ENCODE peak calls at places on chromosomes 7 and 10, in five cellular contexts. R is H1, D is mesenchymal stem cell, W is IMR-90, E is neuronal stem cell. A is an unnamed sample.

GRCh38 chr10:47027108-47027811 is 116.0 kb downstream of the PTPN20 start:
- DNase-seq in R (no peak), E (no peak), W (no peak), D (no peak), A (no peak)

GRCh38 chr7:7773334-7774308 is 55.2 kb upstream of the RPA3 start:
- DNase-seq in W (no peak), R (no peak), E (no peak), D (no peak), A (no peak)

GRCh38 chr10:24722676-24723385 is 856 bp downstream of the ARHGAP21 start:
- DNase-seq in R (no peak), E (peak), W (peak), D (peak), A (peak)

GRCh38 chr7:17380696-17381662 is 82.5 kb downstream of the AHR start:
- DNase-seq in D (peak), R (no peak), W (peak), E (no peak), A (no peak)

GRCh38 chr7:1452205-1452604 is 7.1 kb downstream of the MICALL2 start:
- DNase-seq in W (no peak), E (no peak), R (no peak), D (peak), A (no peak)

GRCh38 chr10:88113232-88113631 is 249.8 kb downstream of the PTEN start:
- DNase-seq in D (no peak), E (no peak), R (no peak), W (no peak), A (no peak)

GRCh38 chr10:102401322-102401614 is 5.8 kb downstream of the NFKB2 start:
- DNase-seq in D (no peak), R (no peak), E (no peak), W (no peak), A (no peak)

GRCh38 chr7:27961255-27961654 is 219.3 kb downstream of the JAZF1 start:
- DNase-seq in D (peak), W (peak), R (no peak), E (no peak), A (no peak)

GRCh38 chr10:3902809-3903410 is 117.9 kb upstream of the KLF6 start:
- DNase-seq in W (peak), D (peak), R (no peak), E (no peak), A (no peak)

GRCh38 chr7:154753226-154753625 is 249.7 kb downstream of the PAXIP1 start:
- DNase-seq in W (no peak), R (no peak), E (no peak), D (no peak), A (no peak)

GRCh38 chr10:6020806-6021205 is 41.4 kb downstream of the IL2RA start:
- DNase-seq in E (no peak), D (peak), W (no peak), R (no peak), A (no peak)

GRCh38 chr7:30846378-30846777 is 65.3 kb upstream of the AQP1 start:
- DNase-seq in W (no peak), D (no peak), E (no peak), R (no peak), A (no peak)

GRCh38 chr7:99105756-99106155 is 38.2 kb downstream of the SMURF1 start:
- DNase-seq in E (no peak), R (no peak), D (no peak), W (no peak), A (no peak)

GRCh38 chr10:70109064-70109729 is 23.4 kb downstream of the AIFM2 start:
- DNase-seq in R (no peak), D (no peak), E (no peak), W (no peak), A (no peak)

GRCh38 chr7:155845226-155845625 is 33.0 kb upstream of the SHH start:
- DNase-seq in E (no peak), R (no peak), W (no peak), D (no peak), A (no peak)

GRCh38 chr7:54992876-54993490 is 25.8 kb upstream of the EGFR start:
- DNase-seq in E (no peak), W (peak), D (no peak), R (no peak), A (no peak)

GRCh38 chr7:2873686-2874551 is 29.8 kb upstream of the GNA12 start:
- DNase-seq in E (no peak), D (peak), R (peak), W (peak), A (peak)

GRCh38 chr7:117259626-117260025 is 63.2 kb downstream of the WNT2 start:
- DNase-seq in R (no peak), W (peak), E (no peak), D (peak), A (no peak)

GRCh38 chr7:117269417-117269816 is 53.4 kb downstream of the WNT2 start:
- DNase-seq in E (no peak), W (peak), D (peak), R (no peak), A (no peak)

GRCh38 chr7:117269895-117270294 is 53.0 kb downstream of the WNT2 start:
- DNase-seq in D (peak), E (no peak), R (no peak), W (peak), A (no peak)

GRCh38 chr7:117262546-117262945 is 60.3 kb downstream of the WNT2 start:
- DNase-seq in R (no peak), E (no peak), D (no peak), W (no peak), A (no peak)

DNA sequence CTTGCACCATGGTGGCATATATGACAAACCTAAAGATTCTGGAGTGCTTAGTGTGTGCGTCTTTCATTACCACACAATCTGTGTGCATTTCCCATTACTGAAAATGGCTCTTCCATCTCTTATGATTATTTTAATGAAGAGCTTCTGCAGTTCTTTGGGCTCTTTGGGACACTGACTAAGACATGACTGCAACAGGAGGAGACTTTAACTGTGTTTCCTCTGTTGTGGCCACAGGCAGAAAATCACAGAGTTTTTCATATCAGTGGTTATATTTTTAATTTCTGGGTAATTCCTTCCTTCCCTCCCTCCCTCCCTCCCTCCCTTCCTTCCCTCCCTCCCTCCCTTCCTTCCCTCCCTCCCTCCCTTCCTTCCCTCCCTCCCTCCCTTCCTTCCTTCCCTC is 58.1 kb downstream of the WNT2 start:
- DNase-seq in R (no peak), W (no peak), E (no peak), D (no peak), A (no peak)
- H3K4me3 ChIP-seq in R (no peak), W (no peak), E (no peak), D (no peak), A (no peak)

DNA sequence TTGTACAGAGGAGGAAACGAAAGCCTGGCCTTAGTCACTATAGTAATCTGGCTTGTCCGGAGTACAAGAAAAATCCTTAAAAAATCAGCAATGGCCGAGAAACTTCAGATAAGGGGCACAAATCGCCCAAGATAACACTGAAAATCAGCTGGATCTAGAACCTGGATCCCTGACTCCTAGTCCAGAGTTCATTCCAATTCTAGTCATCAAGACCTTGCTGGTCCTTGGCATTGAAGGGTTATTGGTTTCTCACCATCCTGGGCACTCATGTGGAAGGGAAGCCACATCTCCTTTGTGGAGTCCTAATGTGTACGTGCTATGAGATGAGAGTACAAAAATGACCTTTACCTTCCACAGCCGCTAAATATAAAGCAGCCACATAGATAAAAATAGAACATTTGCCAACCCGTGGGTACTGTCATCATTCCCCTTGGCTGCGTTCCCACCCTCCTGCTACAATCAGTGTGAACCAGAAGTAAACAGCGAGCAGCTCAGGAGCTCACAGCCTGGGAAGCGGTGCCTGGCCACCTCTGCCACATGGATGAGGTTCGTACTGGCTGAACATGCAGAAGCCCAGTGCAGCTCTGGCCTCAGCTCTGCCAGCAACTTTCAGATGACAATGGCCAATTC is 116.0 kb upstream of the PDLIM1 start:
- DNase-seq in R (no peak), E (no peak), D (no peak), W (no peak), A (no peak)
- H2BK15ac ChIP-seq in R (no peak), E (no peak), D (no peak), W (no peak), A (no peak)

DNA sequence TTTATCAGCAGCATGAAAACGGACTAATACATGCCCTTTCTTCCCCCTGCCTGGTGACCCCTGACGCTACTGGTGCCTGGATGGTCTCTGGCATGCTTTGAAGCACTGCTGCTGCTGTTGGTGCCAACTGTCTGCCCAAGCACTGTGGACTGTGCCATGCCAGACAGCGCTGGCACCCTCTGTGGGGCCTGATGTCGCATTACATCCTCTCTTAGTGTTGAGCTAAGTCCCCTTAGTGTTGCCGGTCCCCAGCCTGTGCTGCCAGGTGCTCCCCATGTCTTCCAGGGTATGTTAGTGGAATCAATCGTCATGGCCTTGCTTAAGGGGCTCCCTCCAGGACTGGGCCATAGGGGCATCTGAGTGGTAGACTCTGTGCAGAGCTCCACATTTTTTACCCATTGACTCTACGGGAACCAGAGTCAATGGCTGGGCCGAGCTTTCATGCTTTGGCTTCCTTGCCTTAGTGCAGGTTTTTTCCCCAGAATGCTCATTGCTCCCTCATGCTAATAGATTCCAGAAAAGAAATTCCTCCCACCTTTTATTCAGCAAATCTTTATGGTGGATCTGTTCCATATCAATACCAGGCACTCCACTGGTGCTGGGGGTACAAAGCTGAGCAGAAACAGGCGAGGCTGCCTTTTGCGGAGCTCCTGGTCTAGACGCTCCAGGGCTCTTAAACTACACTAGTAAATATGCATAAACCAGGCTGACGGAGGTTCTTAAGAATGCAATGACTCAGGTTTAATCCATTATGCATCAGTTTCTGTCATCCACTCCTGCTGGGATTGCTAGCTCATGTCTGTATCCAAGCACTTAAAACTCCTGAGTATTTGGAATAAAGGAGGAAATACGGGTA is 21.8 kb upstream of the MRC1 start:
- DNase-seq in R (peak), D (peak), W (peak), E (no peak), A (peak)
- H3K18ac ChIP-seq in R (no peak), D (no peak), W (peak), E (no peak), A (peak)

DNA sequence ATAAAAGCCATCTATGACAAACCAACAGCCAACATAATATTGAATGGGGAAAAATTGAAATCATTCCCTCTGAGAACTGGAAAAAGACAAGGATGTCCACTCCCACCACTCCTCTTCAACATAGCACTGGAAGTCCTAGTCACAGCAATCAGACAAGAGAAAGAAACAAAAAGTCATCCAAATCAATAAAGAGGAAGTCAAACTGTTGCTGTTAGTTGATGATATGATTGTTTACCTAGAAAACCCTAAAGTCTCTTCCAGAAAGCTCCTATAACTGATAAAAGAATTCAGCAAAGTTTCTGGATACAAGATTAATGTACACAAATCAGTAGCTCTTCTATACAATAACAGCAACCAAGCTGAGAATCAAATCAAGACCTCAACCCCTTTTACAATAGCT is 285.1 kb upstream of the PHF14 start:
- DNase-seq in R (no peak), W (no peak), D (no peak), E (no peak), A (no peak)
- H3K4me3 ChIP-seq in R (no peak), W (no peak), D (no peak), E (no peak), A (no peak)

GRCh38 chr7:79664884-79665676 is 211.6 kb upstream of the MAGI2 start:
- DNase-seq in W (no peak), E (no peak), D (no peak), R (no peak), A (no peak)

GRCh38 chr7:79668292-79668691 is 214.8 kb upstream of the MAGI2 start:
- DNase-seq in W (no peak), R (no peak), D (no peak), E (no peak), A (no peak)

GRCh38 chr7:79666472-79666871 is 213.0 kb upstream of the MAGI2 start:
- DNase-seq in R (no peak), E (no peak), W (no peak), D (no peak), A (no peak)
- H2BK15ac ChIP-seq in R (no peak), E (no peak), W (no peak), D (no peak), A (no peak)

GRCh38 chr7:47449810-47450586 is 131.9 kb downstream of the TNS3 start:
- DNase-seq in D (peak), W (peak), E (no peak), R (no peak), A (peak)

GRCh38 chr7:47448971-47449370 is 132.9 kb downstream of the TNS3 start:
- DNase-seq in E (no peak), D (no peak), R (no peak), W (no peak), A (no peak)

GRCh38 chr7:47444376-47445098 is 137.4 kb downstream of the TNS3 start:
- DNase-seq in W (no peak), D (no peak), R (no peak), E (no peak), A (peak)

GRCh38 chr7:47447621-47448349 is 134.1 kb downstream of the TNS3 start:
- DNase-seq in D (no peak), R (no peak), W (no peak), E (no peak), A (no peak)

DNA sequence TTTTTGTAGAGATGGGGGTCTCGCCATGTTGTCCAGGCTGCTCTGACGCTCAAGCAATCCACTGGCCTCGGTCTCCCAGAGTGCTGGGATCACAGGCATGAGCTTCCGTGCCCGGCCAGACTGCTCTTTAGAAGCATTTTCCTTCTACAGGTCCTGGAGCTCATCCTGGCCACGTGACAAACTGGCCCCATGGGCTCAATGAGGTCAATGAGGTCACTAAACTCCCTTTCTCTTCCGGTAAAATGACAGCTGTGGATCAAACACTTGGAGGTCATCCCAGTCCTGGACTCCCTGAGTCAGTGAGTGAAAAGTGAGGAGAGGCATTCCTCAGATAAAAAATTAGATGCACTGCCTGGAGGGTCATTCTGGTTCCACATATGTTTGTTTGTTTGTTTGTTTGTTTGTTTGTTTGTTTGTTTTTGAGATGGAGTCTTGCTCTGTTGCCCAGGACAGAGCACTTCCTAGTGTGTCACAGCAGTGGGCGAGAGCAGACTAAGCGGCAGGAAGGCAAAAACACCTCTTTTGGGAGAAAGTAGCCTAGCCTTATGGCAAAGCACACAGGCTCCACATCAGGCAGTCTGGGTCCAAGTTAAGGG is 134.9 kb downstream of the TNS3 start:
- DNase-seq in E (no peak), D (no peak), W (no peak), R (no peak), A (no peak)
- H3K18ac ChIP-seq in E (peak), D (peak), W (no peak), R (no peak), A (no peak)

GRCh38 chr10:103693070-103693811 is 162.1 kb downstream of the SH3PXD2A start:
- DNase-seq in E (no peak), R (no peak), W (no peak), D (peak), A (peak)
- H3K4me3 ChIP-seq in E (peak), R (peak), W (peak), D (peak), A (no peak)

GRCh38 chr7:51080622-51081269 is 235.9 kb downstream of the COBL start:
- DNase-seq in W (no peak), R (peak), E (peak), D (no peak), A (peak)
- H2BK15ac ChIP-seq in W (no peak), R (peak), E (peak), D (no peak), A (no peak)

GRCh38 chr10:79023489-79024162 is 45.1 kb upstream of the ZMIZ1 start:
- DNase-seq in R (no peak), W (no peak), E (no peak), D (no peak), A (no peak)
- H3K18ac ChIP-seq in R (no peak), W (no peak), E (peak), D (no peak), A (no peak)

A was measured in mesendoderm.